ENCODE peak calls at places on chromosomes 3 and 15, in four cellular contexts. One of them, this sample, is unnamed.

GRCh38 chr3:148101061-148101460 is 596.6 kb upstream of the AGTR1 start:
- DNase-seq in right atrium auricular region: no peak
- DNase-seq in mesendoderm: no peak
- DNase-seq in brain microvascular endothelial cell: peak
- DNase-seq in this sample: peak

GRCh38 chr3:166455724-166456123 is 618.5 kb upstream of the BCHE start:
- DNase-seq in right atrium auricular region: no peak
- DNase-seq in mesendoderm: peak
- DNase-seq in brain microvascular endothelial cell: peak
- DNase-seq in this sample: peak

GRCh38 chr15:95259965-95260364 is 1028.6 kb downstream of the MCTP2 start:
- DNase-seq in right atrium auricular region: no peak
- DNase-seq in mesendoderm: peak
- DNase-seq in brain microvascular endothelial cell: no peak
- DNase-seq in this sample: no peak

GRCh38 chr15:64369078-64369607 is 12.1 kb downstream of the PCLAF start:
- DNase-seq in right atrium auricular region: no peak
- DNase-seq in mesendoderm: no peak
- DNase-seq in brain microvascular endothelial cell: peak
- DNase-seq in this sample: no peak

GRCh38 chr15:58293622-58294550 is 137.9 kb upstream of the LIPC start:
- DNase-seq in right atrium auricular region: no peak
- DNase-seq in mesendoderm: no peak
- DNase-seq in brain microvascular endothelial cell: no peak
- DNase-seq in this sample: no peak

GRCh38 chr3:172993412-172993811 is 147.6 kb downstream of the SPATA16 start:
- DNase-seq in right atrium auricular region: no peak
- DNase-seq in mesendoderm: no peak
- DNase-seq in brain microvascular endothelial cell: no peak
- DNase-seq in this sample: no peak

GRCh38 chr3:141913150-141913811 is 36.8 kb downstream of the ATP1B3 start:
- DNase-seq in right atrium auricular region: no peak
- DNase-seq in mesendoderm: peak
- DNase-seq in brain microvascular endothelial cell: peak
- DNase-seq in this sample: peak

GRCh38 chr15:32861741-32862140 is 143.9 kb downstream of the GREM1 start:
- DNase-seq in right atrium auricular region: no peak
- DNase-seq in mesendoderm: peak
- DNase-seq in brain microvascular endothelial cell: peak
- DNase-seq in this sample: peak

GRCh38 chr3:184676927-184677326 is 34.9 kb downstream of the MAGEF1 start:
- DNase-seq in right atrium auricular region: no peak
- DNase-seq in mesendoderm: no peak
- DNase-seq in brain microvascular endothelial cell: no peak
- DNase-seq in this sample: no peak

GRCh38 chr3:8386221-8386620 is 115.4 kb upstream of the LMCD1 start:
- DNase-seq in right atrium auricular region: no peak
- DNase-seq in mesendoderm: no peak
- DNase-seq in brain microvascular endothelial cell: peak
- DNase-seq in this sample: peak

GRCh38 chr15:40345867-40346578 is 4.8 kb upstream of the PHGR1 start:
- DNase-seq in right atrium auricular region: no peak
- DNase-seq in mesendoderm: no peak
- DNase-seq in brain microvascular endothelial cell: no peak
- DNase-seq in this sample: no peak

GRCh38 chr3:21326704-21327103 is 424.3 kb downstream of the ZNF385D start:
- DNase-seq in right atrium auricular region: no peak
- DNase-seq in mesendoderm: peak
- DNase-seq in brain microvascular endothelial cell: no peak
- DNase-seq in this sample: peak

GRCh38 chr3:1275495-1275894 is 182.7 kb downstream of the CNTN6 start:
- DNase-seq in right atrium auricular region: no peak
- DNase-seq in mesendoderm: peak
- DNase-seq in brain microvascular endothelial cell: peak
- DNase-seq in this sample: no peak

GRCh38 chr3:171268677-171269076 is 191.5 kb downstream of the TNIK start:
- DNase-seq in right atrium auricular region: no peak
- DNase-seq in mesendoderm: no peak
- DNase-seq in brain microvascular endothelial cell: no peak
- DNase-seq in this sample: no peak

GRCh38 chr15:60328852-60329443 is 68.8 kb downstream of the ANXA2 start:
- DNase-seq in right atrium auricular region: no peak
- DNase-seq in mesendoderm: no peak
- DNase-seq in brain microvascular endothelial cell: peak
- DNase-seq in this sample: peak

GRCh38 chr3:12992629-12993021 is 80.6 kb downstream of the IQSEC1 start:
- DNase-seq in right atrium auricular region: no peak
- DNase-seq in mesendoderm: no peak
- DNase-seq in brain microvascular endothelial cell: no peak
- DNase-seq in this sample: no peak

GRCh38 chr3:185253645-185254410 is at the start of gene EHHADH:
- DNase-seq in right atrium auricular region: peak
- DNase-seq in mesendoderm: peak
- DNase-seq in brain microvascular endothelial cell: peak
- DNase-seq in this sample: peak

GRCh38 chr15:29345549-29346525 is 76.2 kb upstream of the NSMCE3 start:
- DNase-seq in right atrium auricular region: no peak
- DNase-seq in mesendoderm: peak
- DNase-seq in brain microvascular endothelial cell: no peak
- DNase-seq in this sample: no peak

GRCh38 chr15:80580107-80580506 is 115.0 kb upstream of the ABHD17C start:
- DNase-seq in right atrium auricular region: no peak
- DNase-seq in mesendoderm: peak
- DNase-seq in brain microvascular endothelial cell: peak
- DNase-seq in this sample: peak

GRCh38 chr3:156381253-156381652 is 173.7 kb downstream of the SSR3 start:
- DNase-seq in right atrium auricular region: no peak
- DNase-seq in mesendoderm: no peak
- DNase-seq in brain microvascular endothelial cell: no peak
- DNase-seq in this sample: no peak

GRCh38 chr3:7876741-7877297 is 624.8 kb upstream of the LMCD1 start:
- DNase-seq in right atrium auricular region: no peak
- DNase-seq in mesendoderm: peak
- DNase-seq in brain microvascular endothelial cell: no peak
- DNase-seq in this sample: peak

GRCh38 chr3:148178508-148178907 is 519.2 kb upstream of the AGTR1 start:
- DNase-seq in right atrium auricular region: no peak
- DNase-seq in mesendoderm: peak
- DNase-seq in brain microvascular endothelial cell: peak
- DNase-seq in this sample: peak

GRCh38 chr15:45100884-45101622 is 12.9 kb downstream of the DUOX2 start:
- DNase-seq in right atrium auricular region: no peak
- DNase-seq in mesendoderm: no peak
- DNase-seq in brain microvascular endothelial cell: no peak
- DNase-seq in this sample: no peak

GRCh38 chr3:62052331-62052730 is 321.0 kb downstream of the FEZF2 start:
- DNase-seq in right atrium auricular region: no peak
- DNase-seq in mesendoderm: no peak
- DNase-seq in brain microvascular endothelial cell: no peak
- DNase-seq in this sample: no peak

GRCh38 chr15:34812369-34812768 is 17.0 kb upstream of the ACTC1 start:
- DNase-seq in right atrium auricular region: no peak
- DNase-seq in mesendoderm: no peak
- DNase-seq in brain microvascular endothelial cell: peak
- DNase-seq in this sample: peak

GRCh38 chr3:101038393-101038792 is 45.2 kb upstream of the ABI3BP start:
- DNase-seq in right atrium auricular region: no peak
- DNase-seq in mesendoderm: no peak
- DNase-seq in brain microvascular endothelial cell: no peak
- DNase-seq in this sample: no peak

DNA sequence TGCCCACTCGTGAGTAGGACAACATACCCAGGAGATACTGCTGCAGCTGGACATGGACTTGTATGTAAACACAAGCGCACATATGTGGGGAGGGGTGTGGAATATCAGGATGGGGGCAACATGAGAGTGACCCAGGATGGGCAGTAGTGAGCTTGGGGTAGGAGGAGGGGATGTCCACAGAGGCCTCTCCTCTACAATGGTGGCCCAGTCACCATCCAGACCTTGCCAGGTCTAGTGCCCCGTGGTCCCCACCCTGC is 266 bp upstream of the ZBTB47 start:
- DNase-seq in right atrium auricular region: no peak
- DNase-seq in mesendoderm: no peak
- DNase-seq in brain microvascular endothelial cell: no peak
- DNase-seq in this sample: no peak
- H3K4me3 ChIP-seq in right atrium auricular region: peak
- H3K4me3 ChIP-seq in mesendoderm: no peak
- H3K4me3 ChIP-seq in brain microvascular endothelial cell: peak
- H3K4me3 ChIP-seq in this sample: peak

DNA sequence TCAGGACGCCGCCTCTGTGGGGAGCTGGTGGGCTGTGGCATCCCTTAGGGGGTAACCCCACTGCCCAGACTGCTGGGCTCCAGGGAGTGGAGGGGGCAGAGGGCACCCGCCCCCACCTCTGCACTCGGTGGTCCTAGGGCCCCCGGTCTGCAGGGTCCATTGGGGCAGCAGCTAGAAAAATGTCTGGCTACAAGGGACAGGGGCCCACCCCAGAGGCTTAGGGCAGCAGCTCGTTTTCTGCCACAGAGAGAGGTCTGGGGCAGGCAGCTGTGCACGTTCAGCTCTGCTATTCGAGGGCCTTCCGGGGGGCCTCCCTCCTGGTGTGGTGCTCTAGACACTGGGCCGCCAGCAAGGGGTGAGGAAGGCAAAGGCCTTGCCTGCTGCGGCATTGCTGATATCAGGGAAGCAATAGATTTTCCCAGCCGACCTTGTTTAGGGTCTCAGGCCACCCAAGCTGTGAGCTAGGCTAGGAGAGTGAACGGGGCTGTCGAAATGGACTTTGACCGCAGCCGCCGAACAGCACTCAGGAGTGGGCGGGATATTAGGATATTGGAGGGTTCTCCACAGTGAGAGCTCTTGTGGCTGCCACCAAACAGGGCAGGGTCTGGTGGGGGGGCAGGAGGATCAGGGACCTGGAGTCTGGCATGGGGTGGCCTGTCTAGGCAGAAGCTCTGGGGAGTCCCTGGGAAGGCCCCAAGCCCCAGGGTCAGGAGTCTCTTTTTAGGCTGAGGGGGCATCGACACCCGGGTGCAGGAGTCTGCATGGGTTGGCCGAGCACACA is 61.4 kb upstream of the KLF13 start:
- DNase-seq in right atrium auricular region: peak
- DNase-seq in mesendoderm: no peak
- DNase-seq in brain microvascular endothelial cell: no peak
- DNase-seq in this sample: no peak
- H3K4me3 ChIP-seq in right atrium auricular region: no peak
- H3K4me3 ChIP-seq in mesendoderm: no peak
- H3K4me3 ChIP-seq in brain microvascular endothelial cell: no peak
- H3K4me3 ChIP-seq in this sample: no peak

DNA sequence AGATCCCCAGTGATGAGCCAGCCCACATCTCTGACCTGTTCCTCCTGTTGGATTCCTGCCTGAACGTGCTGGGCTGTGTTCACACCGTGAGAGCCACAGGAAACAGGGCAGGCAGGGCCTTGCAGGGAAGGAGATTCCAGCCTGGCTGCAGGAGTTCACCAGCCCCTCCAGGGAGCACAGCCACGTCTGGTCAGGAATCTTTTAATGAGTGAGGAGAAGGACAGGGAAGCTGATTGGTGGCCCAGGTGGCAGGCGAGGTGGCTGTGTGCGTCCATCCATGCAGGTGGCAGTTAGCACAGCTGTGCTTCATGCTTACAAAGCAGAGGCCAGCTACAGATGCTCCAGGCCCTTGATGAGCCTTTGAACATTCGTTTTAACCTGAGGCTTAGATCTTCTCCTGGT is 10.5 kb downstream of the LRRK1 start:
- DNase-seq in right atrium auricular region: no peak
- DNase-seq in mesendoderm: peak
- DNase-seq in brain microvascular endothelial cell: no peak
- DNase-seq in this sample: peak
- H3K4me3 ChIP-seq in right atrium auricular region: no peak
- H3K4me3 ChIP-seq in mesendoderm: no peak
- H3K4me3 ChIP-seq in brain microvascular endothelial cell: no peak
- H3K4me3 ChIP-seq in this sample: no peak

GRCh38 chr15:74136584-74137543 is 6.5 kb downstream of the ISLR2 start:
- DNase-seq in right atrium auricular region: no peak
- DNase-seq in mesendoderm: no peak
- DNase-seq in brain microvascular endothelial cell: no peak
- DNase-seq in this sample: no peak

GRCh38 chr15:74138642-74139041 is 8.3 kb downstream of the ISLR2 start:
- DNase-seq in right atrium auricular region: no peak
- DNase-seq in mesendoderm: no peak
- DNase-seq in brain microvascular endothelial cell: no peak
- DNase-seq in this sample: no peak

GRCh38 chr15:74135041-74135565 is 4.7 kb downstream of the ISLR2 start:
- DNase-seq in right atrium auricular region: no peak
- DNase-seq in mesendoderm: no peak
- DNase-seq in brain microvascular endothelial cell: no peak
- DNase-seq in this sample: no peak

GRCh38 chr15:74140445-74140761 is 10.0 kb downstream of the ISLR2 start:
- DNase-seq in right atrium auricular region: no peak
- DNase-seq in mesendoderm: no peak
- DNase-seq in brain microvascular endothelial cell: no peak
- DNase-seq in this sample: no peak

DNA sequence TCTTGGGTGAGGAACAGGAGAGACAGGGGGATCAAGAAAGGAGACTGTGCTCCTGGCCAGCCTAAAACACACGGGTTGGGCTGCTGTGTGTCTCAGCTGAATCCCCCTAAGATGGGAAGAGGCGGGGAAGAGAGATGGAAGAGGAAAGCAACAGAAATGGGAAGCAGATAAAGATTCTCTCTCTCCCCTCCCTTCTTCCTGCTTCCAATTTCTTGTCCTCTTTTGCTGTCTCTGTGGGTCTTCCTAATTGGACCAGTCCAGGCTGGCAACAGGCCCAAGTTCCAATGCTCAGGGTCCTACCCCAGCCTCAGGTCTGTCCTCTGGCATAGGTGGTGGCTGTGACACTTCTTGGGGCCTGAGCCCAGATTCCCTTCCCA is 7.1 kb downstream of the ISLR2 start:
- DNase-seq in right atrium auricular region: no peak
- DNase-seq in mesendoderm: no peak
- DNase-seq in brain microvascular endothelial cell: no peak
- DNase-seq in this sample: no peak
- H3K4me3 ChIP-seq in right atrium auricular region: no peak
- H3K4me3 ChIP-seq in mesendoderm: no peak
- H3K4me3 ChIP-seq in brain microvascular endothelial cell: no peak
- H3K4me3 ChIP-seq in this sample: no peak